ENCODE peak calls at places on chromosomes 11 and 22, in ten cellular contexts. W is IMR-90, P is ovary, E is transverse colon, O is tibial nerve, C is endothelial cell of umbilical vein, Z is HCT116, B is NB4, K is sigmoid colon, X is spleen. N is an unnamed sample.

GRCh38 chr11:837189-837989 is 4.6 kb downstream of the CD151 start:
- DNase-seq in W (no peak), P (no peak), E (no peak), O (no peak), C (no peak), Z (no peak), B (peak), K (no peak), X (no peak), N (no peak)

GRCh38 chr11:119351232-119351631 is 4.7 kb upstream of the MFRP start:
- DNase-seq in W (no peak), P (no peak), E (no peak), O (no peak), C (no peak), Z (no peak), B (no peak), K (no peak), X (no peak), N (no peak)

GRCh38 chr11:76626921-76627391 is 43.6 kb downstream of the LRRC32 start:
- DNase-seq in W (peak), P (no peak), E (no peak), O (no peak), C (no peak), Z (no peak), B (peak), K (peak), X (no peak), N (no peak)

GRCh38 chr11:131583823-131584222 is 213.4 kb downstream of the NTM start:
- DNase-seq in W (no peak), P (no peak), E (no peak), O (no peak), C (no peak), Z (no peak), B (no peak), K (no peak), X (no peak), N (no peak)

GRCh38 chr11:61694971-61695706 is 14.9 kb downstream of the DAGLA start:
- DNase-seq in W (no peak), P (peak), E (peak), O (peak), C (no peak), Z (no peak), B (no peak), K (peak), X (no peak), N (peak)

GRCh38 chr11:33701831-33702230 is 1.2 kb upstream of the C11orf91 start:
- DNase-seq in W (peak), P (no peak), E (no peak), O (no peak), C (peak), Z (no peak), B (no peak), K (no peak), X (no peak), N (no peak)

GRCh38 chr11:57335343-57336110 is at the start of gene SSRP1:
- DNase-seq in W (peak), P (peak), E (peak), O (peak), C (peak), Z (peak), B (peak), K (peak), X (peak), N (peak)

GRCh38 chr11:24567380-24567779 is 70.5 kb downstream of the LUZP2 start:
- DNase-seq in W (no peak), P (no peak), E (no peak), O (no peak), C (no peak), Z (no peak), B (no peak), K (no peak), X (no peak), N (no peak)

GRCh38 chr11:69081180-69081579 is 32.4 kb downstream of the TPCN2 start:
- DNase-seq in W (no peak), P (no peak), E (no peak), O (no peak), C (no peak), Z (no peak), B (no peak), K (no peak), X (no peak), N (no peak)
- H3K4me3 ChIP-seq in W (no peak), P (no peak), E (no peak), O (no peak), C (no peak), Z (no peak), B (no peak), K (no peak), X (no peak), N (no peak)

GRCh38 chr11:72701466-72701865 is 27.2 kb upstream of the PDE2A start:
- DNase-seq in W (no peak), P (no peak), E (no peak), O (no peak), C (no peak), Z (no peak), B (no peak), K (no peak), X (no peak), N (no peak)

GRCh38 chr11:72702842-72703241 is 28.6 kb upstream of the PDE2A start:
- DNase-seq in W (no peak), P (peak), E (no peak), O (no peak), C (no peak), Z (no peak), B (no peak), K (no peak), X (no peak), N (no peak)

GRCh38 chr11:72697814-72698213 is 23.6 kb upstream of the PDE2A start:
- DNase-seq in W (no peak), P (no peak), E (no peak), O (no peak), C (no peak), Z (no peak), B (no peak), K (no peak), X (no peak), N (no peak)

GRCh38 chr11:72702096-72702495 is 27.9 kb upstream of the PDE2A start:
- DNase-seq in W (no peak), P (peak), E (no peak), O (no peak), C (no peak), Z (no peak), B (no peak), K (no peak), X (no peak), N (no peak)

GRCh38 chr11:72700026-72700610 is 25.9 kb upstream of the PDE2A start:
- DNase-seq in W (peak), P (no peak), E (no peak), O (no peak), C (no peak), Z (no peak), B (no peak), K (no peak), X (no peak), N (no peak)
- TF ChIP-seq POLR2A in W (no peak), P (no peak), E (no peak), O (no peak), C (no peak), Z (no peak), B (no peak), K (no peak), X (no peak), N (no peak)

DNA sequence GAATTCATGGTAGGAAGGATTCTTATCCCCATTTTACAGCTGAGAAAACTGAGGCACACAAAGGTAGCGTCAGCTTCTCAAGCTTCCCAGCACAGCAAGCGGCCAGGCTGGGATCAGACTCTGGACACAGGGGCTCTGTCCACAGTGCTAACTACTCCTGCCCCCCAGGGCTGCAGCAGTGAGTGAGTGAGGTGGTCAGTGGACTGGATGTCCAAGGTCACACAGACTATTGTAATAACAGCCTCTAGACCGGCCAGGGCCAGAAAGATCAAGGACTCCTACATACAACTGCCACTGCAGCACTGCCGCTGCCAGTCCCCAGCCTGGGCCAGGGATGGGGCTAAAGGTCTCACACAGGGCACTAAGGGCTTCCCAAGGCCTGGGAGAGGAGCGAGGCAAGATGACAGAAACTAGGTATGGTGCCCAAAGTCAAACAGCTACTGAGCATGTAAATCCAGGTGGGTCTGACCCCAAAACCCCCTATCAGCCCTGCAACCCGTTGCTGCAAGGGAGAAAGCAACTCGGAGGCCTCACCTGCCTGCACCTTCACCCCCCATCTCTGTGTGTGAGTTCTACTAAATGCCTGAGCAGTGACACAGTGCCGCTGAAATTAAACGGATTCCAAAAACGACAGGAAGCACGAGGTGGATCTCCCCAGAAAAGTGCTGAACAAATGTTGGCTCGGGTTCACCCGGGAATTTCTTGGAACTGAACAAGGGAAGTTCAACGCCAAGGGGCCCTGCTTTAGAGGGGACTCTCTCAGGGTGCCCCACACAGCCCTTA is 161.8 kb upstream of the GRK3 start:
- DNase-seq in W (peak), P (peak), E (peak), O (no peak), C (no peak), Z (no peak), B (no peak), K (peak), X (no peak), N (peak)
- H3K4me3 ChIP-seq in W (peak), P (no peak), E (peak), O (no peak), C (no peak), Z (no peak), B (peak), K (peak), X (peak), N (no peak)

DNA sequence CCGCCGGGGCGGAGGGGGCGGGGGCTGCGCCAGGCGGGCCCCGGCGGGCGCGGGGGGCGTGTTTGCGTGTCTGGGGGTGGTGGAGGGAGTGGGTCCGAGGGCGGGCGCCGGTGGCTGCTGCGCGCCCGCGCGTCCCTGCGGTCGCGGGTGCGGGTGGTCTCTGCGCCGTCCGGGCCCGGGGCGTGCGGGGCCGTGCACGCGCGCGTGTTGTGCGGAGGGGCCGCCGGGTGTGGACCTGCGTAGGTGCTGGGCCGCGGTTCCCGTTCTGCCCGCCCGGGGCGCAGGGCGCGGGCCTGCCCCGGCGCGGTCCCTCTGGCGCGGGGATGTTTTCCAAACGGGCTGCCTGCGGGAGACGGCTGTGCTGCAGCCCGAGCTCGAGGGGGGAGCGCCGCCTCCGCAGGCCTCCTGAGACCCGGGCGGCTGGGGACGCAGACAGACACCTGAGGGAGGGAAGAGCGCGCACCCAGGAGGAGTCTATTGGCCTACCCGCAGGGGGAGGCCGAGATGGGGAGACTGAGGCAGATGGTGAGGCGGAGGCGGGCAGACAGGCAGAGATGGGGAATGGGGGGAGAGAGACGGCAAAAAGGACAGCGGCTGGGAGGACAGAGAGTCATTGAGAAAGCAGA is 442 bp downstream of the PELI3 start:
- DNase-seq in W (peak), P (no peak), E (peak), O (no peak), C (peak), Z (no peak), B (peak), K (no peak), X (no peak), N (no peak)
- TF ChIP-seq POLR2A in W (no peak), P (no peak), E (no peak), O (no peak), C (no peak), Z (no peak), B (no peak), K (no peak), X (no peak), N (no peak)

GRCh38 chr11:108593910-108594434 is 404 bp upstream of the EXPH5 start:
- DNase-seq in W (no peak), P (no peak), E (no peak), O (no peak), C (no peak), Z (no peak), B (no peak), K (no peak), X (no peak), N (no peak)
- H3K4me3 ChIP-seq in W (peak), P (peak), E (peak), O (no peak), C (no peak), Z (peak), B (peak), K (peak), X (peak), N (peak)

DNA sequence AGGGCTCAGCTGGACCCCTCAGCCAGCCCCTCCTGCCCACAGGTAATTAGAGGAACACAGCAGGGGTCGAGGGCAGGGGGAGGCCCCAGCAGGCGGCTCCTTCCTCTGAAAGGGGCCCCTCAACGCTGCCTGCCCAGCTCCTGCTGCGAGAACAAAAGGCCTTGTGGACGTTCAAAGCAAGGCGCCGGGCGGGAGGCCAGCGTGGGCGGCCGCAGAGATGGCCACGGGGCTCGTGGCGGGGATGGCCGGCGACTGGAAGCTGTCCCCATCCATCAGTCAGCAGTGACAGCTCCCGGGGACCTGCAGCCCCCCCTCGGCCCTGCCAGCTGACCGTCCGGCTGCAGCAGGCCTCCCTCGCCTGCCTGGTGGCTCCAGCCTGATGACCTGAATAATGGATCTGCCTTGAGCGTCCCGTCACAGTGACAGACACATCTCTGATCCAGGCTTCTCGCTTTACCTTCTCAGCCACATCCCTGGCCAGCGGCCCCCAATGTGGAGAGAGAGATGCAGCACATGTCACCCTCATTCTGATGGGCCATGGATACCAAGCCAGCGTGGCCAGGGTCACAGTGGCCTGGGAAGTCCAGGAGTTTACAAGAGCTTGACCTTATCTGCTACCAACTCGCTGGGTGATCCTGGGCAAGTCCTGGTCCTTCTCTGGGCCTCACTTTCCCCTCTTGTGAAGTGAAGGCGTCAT is 159.3 kb downstream of the MN1 start:
- DNase-seq in W (no peak), P (peak), E (no peak), O (no peak), C (no peak), Z (no peak), B (no peak), K (no peak), X (peak), N (no peak)
- TF ChIP-seq POLR2A in W (no peak), P (no peak), E (no peak), O (no peak), C (no peak), Z (no peak), B (no peak), K (no peak), X (no peak), N (no peak)

GRCh38 chr22:48082284-48082683 is 1319.8 kb downstream of the TBC1D22A start:
- DNase-seq in W (no peak), P (no peak), E (no peak), O (no peak), C (no peak), Z (no peak), B (no peak), K (peak), X (peak), N (no peak)

GRCh38 chr22:48084041-48084748 is 1321.7 kb downstream of the TBC1D22A start:
- DNase-seq in W (no peak), P (no peak), E (no peak), O (no peak), C (no peak), Z (no peak), B (peak), K (peak), X (peak), N (no peak)

GRCh38 chr22:48083502-48083901 is 1321.1 kb downstream of the TBC1D22A start:
- DNase-seq in W (no peak), P (no peak), E (no peak), O (no peak), C (no peak), Z (no peak), B (no peak), K (peak), X (peak), N (no peak)

GRCh38 chr22:48086246-48086645 is 1323.8 kb downstream of the TBC1D22A start:
- DNase-seq in W (no peak), P (peak), E (no peak), O (no peak), C (no peak), Z (no peak), B (no peak), K (no peak), X (no peak), N (no peak)

GRCh38 chr22:48084749-48085090 is 1322.3 kb downstream of the TBC1D22A start:
- DNase-seq in W (no peak), P (no peak), E (no peak), O (no peak), C (no peak), Z (no peak), B (no peak), K (peak), X (no peak), N (no peak)
- H3K4me3 ChIP-seq in W (no peak), P (no peak), E (no peak), O (no peak), C (no peak), Z (no peak), B (no peak), K (no peak), X (no peak), N (no peak)

N was measured in uterus.